ENCODE peak calls at places on chromosomes 2 and 18, in six cellular contexts. F is cardiac muscle cell, W is endothelial cell, I is uterus, B is spleen, L is AG10803. K is an unnamed sample.

GRCh38 chr2:140338827-140339226 is 1558.6 kb upstream of the NXPH2 start:
- DNase-seq in F (no peak), W (no peak), I (no peak), B (no peak), L (no peak), K (no peak)

GRCh38 chr2:118320640-118321039 is 232.4 kb downstream of the INSIG2 start:
- DNase-seq in W (no peak), I (no peak), F (no peak), L (peak), B (no peak), K (no peak)

GRCh38 chr2:156429211-156429610 is 7.0 kb upstream of the GPD2 start:
- DNase-seq in F (no peak), I (no peak), W (no peak), L (no peak), B (no peak), K (no peak)

GRCh38 chr2:102514061-102514785 is 41.2 kb downstream of the SLC9A4 start:
- DNase-seq in F (no peak), L (peak), W (no peak), B (no peak), I (no peak), K (no peak)

GRCh38 chr2:159609933-159610523 is 6.3 kb downstream of the BAZ2B start:
- DNase-seq in B (no peak), F (no peak), W (no peak), L (no peak), I (no peak), K (peak)

GRCh38 chr18:57134564-57135211 is 12.2 kb upstream of the BOD1L2 start:
- DNase-seq in F (no peak), B (no peak), L (no peak), W (no peak), I (no peak), K (peak)

GRCh38 chr2:221153226-221153625 is 418.9 kb downstream of the EPHA4 start:
- DNase-seq in I (no peak), W (no peak), B (no peak), F (no peak), L (no peak), K (no peak)

GRCh38 chr2:181658444-181658843 is 1.5 kb upstream of the CERKL start:
- DNase-seq in F (no peak), L (no peak), B (no peak), I (no peak), W (no peak), K (peak)

GRCh38 chr2:60707750-60708371 is 48.2 kb upstream of the PAPOLG start:
- DNase-seq in F (peak), I (no peak), B (no peak), L (peak), W (no peak), K (peak)

GRCh38 chr18:73896685-73897084 is 250.9 kb downstream of the FBXO15 start:
- DNase-seq in F (no peak), L (no peak), W (no peak), I (no peak), B (no peak), K (no peak)

GRCh38 chr2:219155054-219155644 is 5.5 kb downstream of the NHEJ1 start:
- DNase-seq in B (no peak), F (peak), W (peak), L (peak), I (peak), K (peak)

GRCh38 chr2:186862869-186863709 is 14.1 kb upstream of the ZSWIM2 start:
- DNase-seq in W (no peak), F (peak), B (no peak), I (no peak), L (peak), K (peak)

GRCh38 chr2:36568533-36569246 is 29.3 kb downstream of the FEZ2 start:
- DNase-seq in F (no peak), I (no peak), W (no peak), B (no peak), L (peak), K (no peak)

GRCh38 chr2:60960706-60961105 is 56.8 kb upstream of the PEX13 start:
- DNase-seq in L (no peak), I (no peak), F (no peak), B (no peak), W (no peak), K (no peak)

GRCh38 chr2:88471083-88471942 is 18.8 kb upstream of the FOXI3 start:
- DNase-seq in I (no peak), L (no peak), F (no peak), W (no peak), B (no peak), K (peak)

GRCh38 chr18:58412844-58413666 is 215.8 kb downstream of the ALPK2 start:
- DNase-seq in I (no peak), L (no peak), F (no peak), W (no peak), B (no peak), K (no peak)

GRCh38 chr2:104790901-104791495 is 62.9 kb upstream of the POU3F3 start:
- DNase-seq in W (no peak), L (peak), F (no peak), B (no peak), I (no peak), K (peak)

GRCh38 chr2:240651185-240651584 is 25.9 kb downstream of the GPR35 start:
- DNase-seq in L (no peak), B (no peak), W (no peak), I (no peak), F (no peak), K (no peak)

GRCh38 chr2:73981081-73981968 is 3.4 kb upstream of the TET3 start:
- DNase-seq in B (peak), I (no peak), W (peak), L (no peak), F (peak), K (peak)

GRCh38 chr2:168035458-168035857 is 211.9 kb downstream of the STK39 start:
- DNase-seq in B (no peak), L (no peak), F (no peak), I (no peak), W (no peak), K (no peak)

GRCh38 chr2:199470672-199471442 is 13.1 kb upstream of the SATB2 start:
- DNase-seq in B (no peak), L (no peak), I (no peak), F (no peak), W (peak), K (peak)

GRCh38 chr2:199468561-199469513 is 11.1 kb upstream of the SATB2 start:
- DNase-seq in L (no peak), B (no peak), F (no peak), I (no peak), W (peak), K (peak)

GRCh38 chr2:199470361-199470671 is 12.6 kb upstream of the SATB2 start:
- DNase-seq in B (no peak), F (no peak), W (no peak), I (no peak), L (no peak), K (no peak)

GRCh38 chr2:199469514-199470360 is 12.0 kb upstream of the SATB2 start:
- DNase-seq in I (no peak), F (no peak), W (no peak), L (no peak), B (no peak), K (peak)

DNA sequence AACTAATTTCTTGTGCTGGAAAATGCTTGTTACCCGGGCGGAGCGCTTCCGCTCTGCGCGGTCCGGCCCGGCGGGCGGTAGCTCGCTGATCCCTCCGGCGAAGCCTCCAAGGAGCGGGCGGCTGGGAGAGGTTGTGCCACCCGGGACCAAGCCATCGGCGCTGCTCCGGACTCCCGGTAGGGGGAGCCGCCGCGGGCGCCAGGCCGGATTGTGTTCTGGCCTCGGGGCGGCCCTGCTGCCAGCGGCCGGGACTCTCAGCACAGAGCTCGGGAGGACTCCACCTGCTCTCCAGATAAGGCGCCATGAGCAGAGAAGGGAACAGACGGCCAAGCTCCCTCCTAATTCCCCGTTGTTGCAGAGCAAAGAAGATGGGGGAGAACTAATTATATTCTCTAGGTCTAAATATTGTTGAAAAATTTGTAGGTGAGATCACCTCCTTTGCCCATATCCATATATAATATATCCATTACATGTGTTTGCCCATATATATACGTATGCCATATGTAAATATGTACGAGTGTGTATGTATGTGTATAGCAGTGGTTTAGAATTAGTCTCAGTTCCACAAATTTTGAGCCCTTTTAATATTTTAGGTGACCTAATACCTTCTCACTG is 13.8 kb upstream of the SATB2 start:
- DNase-seq in B (peak), F (peak), L (peak), W (peak), I (no peak), K (peak)
- TF ChIP-seq CTCF in B (peak), F (peak), L (peak), W (peak), I (no peak), K (peak)

GRCh38 chr2:237254369-237254861 is 159.5 kb downstream of the COL6A3 start:
- DNase-seq in L (peak), B (no peak), W (no peak), I (no peak), F (peak), K (no peak)

GRCh38 chr2:237250599-237250998 is 163.4 kb downstream of the COL6A3 start:
- DNase-seq in B (no peak), F (no peak), I (no peak), W (no peak), L (no peak), K (no peak)

GRCh38 chr2:237254911-237255578 is 158.9 kb downstream of the COL6A3 start:
- DNase-seq in F (no peak), I (no peak), W (no peak), B (no peak), L (peak), K (no peak)

GRCh38 chr2:237251959-237252358 is 162.0 kb downstream of the COL6A3 start:
- DNase-seq in I (no peak), L (no peak), W (no peak), F (no peak), B (no peak), K (no peak)

DNA sequence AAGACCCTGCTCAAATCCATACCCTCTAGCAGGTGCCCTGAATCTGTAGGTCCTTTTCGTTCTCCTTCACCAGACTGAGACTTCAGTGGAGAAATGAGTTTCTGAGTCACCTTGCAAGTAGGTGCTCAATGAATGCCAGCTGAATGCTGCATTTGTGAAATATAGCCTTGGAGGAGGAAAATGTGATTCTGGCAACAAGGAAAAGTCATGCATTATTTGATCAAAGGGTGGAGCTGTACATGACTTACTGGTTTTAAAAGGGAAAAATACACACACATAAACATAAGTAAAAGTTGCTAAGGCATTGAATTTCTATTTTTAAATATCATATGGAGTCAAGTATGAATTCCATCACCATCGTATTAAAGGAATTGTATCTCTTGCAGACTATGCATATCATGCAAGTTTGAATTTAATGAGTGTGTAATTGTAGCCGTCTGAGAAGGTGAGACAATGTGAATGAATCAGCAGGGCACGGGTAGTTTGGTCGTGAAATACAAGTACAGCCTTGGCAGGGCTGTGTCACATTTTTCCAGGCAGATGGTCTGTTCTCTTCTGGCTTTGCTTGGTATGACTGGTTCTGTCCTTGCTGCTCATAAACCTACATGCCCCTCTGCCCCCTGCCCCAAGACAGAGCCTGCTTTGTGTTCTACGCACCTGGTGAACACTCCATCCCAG is 160.8 kb downstream of the COL6A3 start:
- DNase-seq in W (no peak), F (no peak), I (no peak), L (peak), B (no peak), K (no peak)
- TF ChIP-seq CTCF in W (no peak), F (no peak), I (no peak), L (no peak), B (no peak), K (no peak)

GRCh38 chr2:28340312-28341202 is 52.1 kb upstream of the FOSL2 start:
- DNase-seq in F (no peak), I (no peak), W (no peak), B (peak), L (no peak), K (no peak)
- TF ChIP-seq CTCF in F (no peak), I (no peak), W (no peak), B (no peak), L (peak), K (peak)

DNA sequence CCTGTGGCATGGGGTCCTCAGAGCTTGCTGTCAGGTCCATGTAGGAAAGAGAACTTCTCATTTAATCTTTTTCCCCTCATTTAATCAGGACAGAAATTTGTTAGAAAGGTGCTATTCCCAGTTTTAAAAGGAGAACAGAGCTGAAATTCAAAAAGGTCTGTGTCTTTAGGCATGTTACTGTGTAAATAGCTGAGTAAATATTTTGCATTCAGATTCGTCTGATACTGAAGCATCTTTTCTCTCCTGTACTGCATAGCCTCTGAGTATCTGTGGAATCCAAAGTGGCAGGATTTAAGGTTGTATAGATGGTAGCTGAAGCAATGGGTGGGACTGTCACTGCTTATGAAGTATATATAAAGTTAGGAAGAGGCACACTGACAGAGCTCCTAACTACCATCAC is 9.0 kb downstream of the PTPN4 start:
- DNase-seq in I (no peak), L (no peak), W (no peak), B (no peak), F (no peak), K (no peak)
- TF ChIP-seq CTCF in I (no peak), L (no peak), W (no peak), B (no peak), F (no peak), K (no peak)

DNA sequence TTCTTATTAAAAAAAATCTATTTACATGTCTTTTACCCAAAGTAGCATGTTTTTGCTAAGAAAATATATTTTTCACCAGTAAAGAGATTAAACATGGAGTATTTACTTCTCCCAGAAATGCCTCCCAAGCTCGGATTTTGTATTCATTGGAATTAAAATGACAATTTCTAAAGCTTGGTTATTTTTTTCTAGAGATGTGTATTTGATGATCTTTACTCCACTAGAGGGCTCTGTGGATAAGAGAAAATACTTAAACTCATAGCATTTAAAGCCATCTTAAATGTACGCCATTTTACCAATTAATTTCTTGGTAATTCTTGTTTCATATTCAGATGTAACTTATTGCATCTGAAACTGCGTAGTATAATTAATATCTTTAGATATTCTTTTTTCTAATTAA is 461.4 kb downstream of the GALR1 start:
- DNase-seq in F (peak), L (no peak), B (no peak), W (no peak), I (no peak), K (peak)
- TF ChIP-seq CTCF in F (peak), L (peak), B (no peak), W (peak), I (no peak), K (peak)

GRCh38 chr2:138501427-138502252 is at the start of gene SPOPL:
- DNase-seq in L (peak), I (peak), B (peak), F (peak), W (peak), K (peak)

GRCh38 chr2:138504092-138504491 is 2.5 kb downstream of the SPOPL start:
- DNase-seq in I (no peak), F (no peak), W (no peak), B (no peak), L (no peak), K (no peak)

GRCh38 chr2:138503087-138503442 is 1.5 kb downstream of the SPOPL start:
- DNase-seq in B (no peak), W (no peak), L (peak), I (no peak), F (no peak), K (no peak)

GRCh38 chr2:138503652-138504051 is 2.1 kb downstream of the SPOPL start:
- DNase-seq in I (no peak), F (no peak), L (no peak), W (no peak), B (no peak), K (no peak)

GRCh38 chr2:138502253-138503086 is 900 bp downstream of the SPOPL start:
- DNase-seq in B (no peak), I (no peak), F (peak), L (no peak), W (no peak), K (peak)
- TF ChIP-seq CTCF in B (no peak), I (no peak), F (no peak), L (no peak), W (no peak), K (no peak)

DNA sequence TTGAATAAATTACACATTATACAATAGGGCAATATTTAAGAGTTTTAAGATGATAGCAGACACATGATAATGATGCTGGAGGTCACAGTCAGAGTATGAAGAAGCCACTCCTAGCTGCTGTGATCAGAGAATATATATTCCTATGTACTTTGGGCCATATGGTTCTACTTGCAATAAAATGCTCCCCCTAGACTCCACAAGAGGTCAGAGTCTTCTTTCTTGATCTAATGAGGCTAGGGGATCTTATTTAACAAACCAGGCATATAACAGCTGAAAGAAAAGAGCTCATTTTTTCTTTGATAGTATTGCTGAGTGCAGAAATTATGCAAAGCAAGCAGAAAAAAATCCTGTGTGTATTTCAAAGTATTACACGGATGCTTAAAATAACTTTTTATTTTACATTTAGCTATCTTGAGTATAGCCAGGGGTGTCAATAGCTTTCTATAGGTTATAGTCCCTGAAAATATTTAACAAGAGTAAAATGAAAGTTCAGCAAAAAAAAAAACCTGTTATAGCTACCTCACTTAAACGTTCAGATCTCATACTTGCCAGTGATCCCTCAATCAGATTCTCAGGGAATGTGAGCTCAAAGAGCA is 748.7 kb upstream of the CHAC2 start:
- DNase-seq in I (no peak), B (no peak), F (peak), L (no peak), W (no peak), K (peak)
- TF ChIP-seq CTCF in I (no peak), B (no peak), F (peak), L (peak), W (no peak), K (peak)

DNA sequence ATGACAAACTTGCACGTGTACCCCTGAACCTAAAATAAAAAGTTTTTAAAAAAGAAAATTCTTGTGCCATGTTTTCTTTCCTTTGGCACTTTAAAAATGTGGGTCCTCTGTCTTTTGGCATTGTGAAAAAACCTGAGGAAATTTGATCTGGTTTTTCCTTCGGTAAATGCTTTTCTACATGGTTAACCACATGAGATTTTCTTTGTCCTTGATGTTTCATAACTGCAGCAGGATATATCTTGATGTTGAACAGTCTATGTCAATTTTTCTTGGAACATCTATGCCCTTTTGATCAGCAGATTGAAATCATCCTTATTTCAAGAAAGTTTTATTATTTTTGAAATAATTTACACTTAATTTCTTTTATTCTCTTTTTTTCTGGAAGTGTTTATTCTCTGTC is 109.1 kb downstream of the TMEM17 start:
- DNase-seq in I (no peak), L (no peak), B (no peak), W (no peak), F (no peak), K (no peak)
- TF ChIP-seq CTCF in I (no peak), L (no peak), B (no peak), W (no peak), F (no peak), K (no peak)

GRCh38 chr2:112277591-112278220 is 2.3 kb downstream of the ZC3H6 start:
- DNase-seq in F (no peak), W (no peak), L (no peak), B (no peak), I (no peak), K (no peak)

GRCh38 chr2:112275887-112276773 is 733 bp downstream of the ZC3H6 start:
- DNase-seq in W (peak), B (peak), L (peak), F (peak), I (peak), K (peak)

GRCh38 chr2:112276954-112277353 is 1.6 kb downstream of the ZC3H6 start:
- DNase-seq in B (no peak), L (no peak), W (no peak), I (no peak), F (no peak), K (no peak)

GRCh38 chr2:112273349-112273748 is 2.0 kb upstream of the ZC3H6 start:
- DNase-seq in F (no peak), W (no peak), B (no peak), L (no peak), I (no peak), K (no peak)

GRCh38 chr2:112275314-112275886 is at the start of gene ZC3H6:
- DNase-seq in F (peak), B (peak), I (peak), W (peak), L (peak), K (peak)
- TF ChIP-seq CTCF in F (no peak), B (peak), I (peak), W (no peak), L (no peak), K (peak)

GRCh38 chr2:22375094-22375493 is 1009.9 kb upstream of the KLHL29 start:
- DNase-seq in L (no peak), I (no peak), F (no peak), B (no peak), W (peak), K (peak)
- TF ChIP-seq CTCF in L (no peak), I (no peak), F (no peak), B (no peak), W (no peak), K (peak)

K was measured in neural progenitor cell.